ENCODE peak calls at places on chromosome 11, in six cellular contexts. R, A, P, B, S and N are unnamed samples.

GRCh38 chr11:196786-197731 is 4.2 kb downstream of the SCGB1C1 start:
- DNase-seq in B (no peak), S (no peak), P (no peak), R (no peak), A (no peak), N (peak; percentile 32)

GRCh38 chr11:65417702-65418430 is 4.7 kb upstream of the NEAT1 start:
- DNase-seq in A (no peak), R (peak; percentile 40), P (no peak), B (no peak), S (peak; percentile 63), N (no peak)

GRCh38 chr11:61554172-61554988 is 26.5 kb downstream of the SYT7 start:
- DNase-seq in B (no peak), R (no peak), P (no peak), A (no peak), S (no peak), N (no peak)

GRCh38 chr11:14748093-14748492 is 104.5 kb downstream of the PDE3B start:
- DNase-seq in B (no peak), R (no peak), P (no peak), A (no peak), S (no peak), N (no peak)

GRCh38 chr11:133815636-133816035 is 29.7 kb downstream of the SPATA19 start:
- DNase-seq in P (no peak), S (no peak), B (no peak), R (no peak), A (no peak), N (no peak)

GRCh38 chr11:1467270-1467669 is 19.3 kb downstream of the MOB2 start:
- DNase-seq in S (no peak), P (no peak), R (no peak), A (no peak), B (no peak), N (no peak)

GRCh38 chr11:66936326-66936725 is 21.9 kb downstream of the PC start:
- DNase-seq in B (peak; percentile 74), P (no peak), R (peak; percentile 38), A (no peak), S (peak; percentile 59), N (no peak)

GRCh38 chr11:80096736-80097135 is 655.9 kb upstream of the TENM4 start:
- DNase-seq in P (peak; percentile 84), A (no peak), S (peak; percentile 82), R (peak; percentile 96), B (peak; percentile 94), N (no peak)